ENCODE peak calls at places on chromosomes 7 and 10, in seven cellular contexts. C is cardiac fibroblast; O is GM12865; N is pancreas; F is CD8-positive, alpha-beta T cell; S is neural progenitor cell; H is SK-N-SH. T is an unnamed sample.

GRCh38 chr7:111091623-111092370 is 870 bp downstream of the LRRN3 start:
- DNase-seq in C (no peak), O (no peak), N (no peak), F (no peak), S (peak), H (peak), T (no peak)

GRCh38 chr10:23314835-23315239 is 29.8 kb downstream of the C10orf67 start:
- DNase-seq in C (peak), O (peak), N (no peak), F (no peak), S (peak), H (peak), T (no peak)

GRCh38 chr7:5296015-5296621 is 13.4 kb downstream of the SLC29A4 start:
- DNase-seq in C (no peak), O (no peak), N (no peak), F (no peak), S (peak), H (no peak), T (no peak)

GRCh38 chr10:35546824-35547225 is 58.3 kb upstream of the GJD4 start:
- DNase-seq in C (peak), O (no peak), N (no peak), F (no peak), S (peak), H (no peak), T (no peak)

GRCh38 chr7:157751951-157752673 is 415.3 kb downstream of the DNAJB6 start:
- DNase-seq in C (no peak), O (no peak), N (no peak), F (no peak), S (no peak), H (peak), T (no peak)

GRCh38 chr10:3136763-3137611 is 35.6 kb downstream of the PITRM1 start:
- DNase-seq in C (peak), O (no peak), N (no peak), F (no peak), S (no peak), H (no peak), T (peak)

GRCh38 chr7:128171342-128171918 is 69.6 kb upstream of the LEP start:
- DNase-seq in C (no peak), O (no peak), N (no peak), F (peak), S (no peak), H (no peak), T (no peak)

GRCh38 chr10:125162181-125162906 is 2.0 kb upstream of the CTBP2 start:
- DNase-seq in C (no peak), O (no peak), N (no peak), F (no peak), S (peak), H (peak), T (peak)

GRCh38 chr10:15370212-15370740 is 813 bp downstream of the FAM171A1 start:
- DNase-seq in C (peak), O (peak), N (peak), F (no peak), S (peak), H (peak), T (peak)

GRCh38 chr10:118753331-118753730 is 1.4 kb downstream of the CACUL1 start:
- DNase-seq in C (peak), O (peak), N (no peak), F (no peak), S (no peak), H (no peak), T (no peak)

GRCh38 chr10:103653581-103654020 is 160.1 kb downstream of the NEURL1 start:
- DNase-seq in C (no peak), O (no peak), N (no peak), F (no peak), S (peak), H (no peak), T (peak)

GRCh38 chr7:29642494-29643155 is 79.0 kb downstream of the PRR15 start:
- DNase-seq in C (peak), O (no peak), N (no peak), F (no peak), S (no peak), H (no peak), T (no peak)

GRCh38 chr10:12194752-12195271 is 879 bp downstream of the NUDT5 start:
- DNase-seq in C (peak), O (peak), N (no peak), F (peak), S (peak), H (peak), T (peak)

GRCh38 chr7:341841-342638 is 52.1 kb downstream of the FOXL3 start:
- DNase-seq in C (no peak), O (no peak), N (peak), F (no peak), S (no peak), H (no peak), T (peak)

GRCh38 chr10:101558206-101558605 is 29.9 kb downstream of the POLL start:
- DNase-seq in C (no peak), O (peak), N (no peak), F (no peak), S (no peak), H (no peak), T (no peak)

GRCh38 chr10:122019414-122019975 is 30.5 kb downstream of the TACC2 start:
- DNase-seq in C (no peak), O (no peak), N (peak), F (no peak), S (peak), H (no peak), T (no peak)

GRCh38 chr7:37377231-37377630 is 71.4 kb downstream of the ELMO1 start:
- DNase-seq in C (no peak), O (no peak), N (no peak), F (no peak), S (no peak), H (no peak), T (no peak)

GRCh38 chr10:6734286-6734685 is 154.2 kb upstream of the PRKCQ start:
- DNase-seq in C (no peak), O (no peak), N (no peak), F (no peak), S (no peak), H (no peak), T (no peak)

GRCh38 chr7:122314284-122314683 is 9.7 kb upstream of the FEZF1 start:
- DNase-seq in C (no peak), O (no peak), N (no peak), F (no peak), S (no peak), H (no peak), T (no peak)

GRCh38 chr7:122311719-122312118 is 7.2 kb upstream of the FEZF1 start:
- DNase-seq in C (no peak), O (no peak), N (no peak), F (no peak), S (peak), H (peak), T (no peak)

GRCh38 chr7:122312789-122313188 is 8.2 kb upstream of the FEZF1 start:
- DNase-seq in C (no peak), O (no peak), N (no peak), F (no peak), S (peak), H (no peak), T (no peak)

GRCh38 chr7:122316467-122317394 is 12.2 kb upstream of the FEZF1 start:
- DNase-seq in C (peak), O (no peak), N (no peak), F (no peak), S (peak), H (no peak), T (no peak)

GRCh38 chr7:122315507-122316466 is 11.2 kb upstream of the FEZF1 start:
- DNase-seq in C (no peak), O (no peak), N (no peak), F (no peak), S (peak), H (no peak), T (no peak)
- H3K4me3 ChIP-seq in C (no peak), O (no peak), N (no peak), F (no peak), S (peak), H (no peak), T (no peak)

DNA sequence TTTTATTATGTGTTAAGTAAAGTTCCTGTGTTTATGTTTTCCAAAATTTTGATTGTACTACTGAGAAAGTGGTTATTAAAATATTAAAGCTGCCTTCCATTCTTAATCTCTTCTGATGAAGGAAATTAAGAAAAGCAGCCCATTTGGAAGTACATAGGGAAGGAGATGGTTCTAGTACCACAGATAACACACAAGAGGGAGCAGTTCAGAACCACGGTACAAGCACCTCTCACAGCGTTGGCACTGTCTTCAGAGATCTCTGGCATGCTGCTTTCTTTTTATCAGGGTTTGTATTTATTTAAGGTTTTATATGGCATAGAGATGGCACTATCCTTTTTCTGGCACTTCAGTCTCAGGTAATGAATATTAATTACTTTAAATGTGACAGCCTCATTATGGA is 111.6 kb downstream of the PHTF2 start:
- DNase-seq in C (no peak), O (no peak), N (no peak), F (no peak), S (no peak), H (no peak), T (no peak)
- TF ChIP-seq CTCF in C (peak), O (no peak), N (no peak), F (no peak), S (peak), H (peak), T (no peak)

GRCh38 chr10:4763513-4763912 is 62.5 kb upstream of the AKR1E2 start:
- DNase-seq in C (no peak), O (no peak), N (no peak), F (no peak), S (no peak), H (no peak), T (no peak)
- H3K4me3 ChIP-seq in C (peak), O (no peak), N (no peak), F (no peak), S (no peak), H (peak), T (no peak)

DNA sequence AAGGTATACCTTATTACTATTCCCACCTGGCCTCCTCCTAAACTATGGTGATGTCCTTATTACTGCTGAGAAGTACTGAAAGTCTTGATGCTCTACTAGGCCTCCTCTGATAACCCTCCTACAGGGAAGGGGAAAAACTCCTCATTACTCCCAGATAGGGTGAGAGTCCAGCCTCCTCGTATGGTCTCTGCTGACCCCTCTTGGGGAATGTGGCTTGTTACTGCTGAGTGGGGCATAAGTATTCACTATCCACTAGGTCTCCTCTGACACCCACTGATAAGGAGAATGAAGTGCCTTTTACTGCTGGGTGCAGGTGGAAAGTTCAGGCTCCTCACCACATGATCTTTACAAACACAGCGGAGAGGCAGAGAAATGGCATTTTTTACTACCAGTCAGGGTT is 222.9 kb downstream of the CHRM2 start:
- DNase-seq in C (peak), O (no peak), N (no peak), F (no peak), S (peak), H (peak), T (no peak)
- TF ChIP-seq CTCF in C (peak), O (peak), N (no peak), F (no peak), S (peak), H (peak), T (no peak)

GRCh38 chr7:134504660-134505164 is 22.7 kb upstream of the AKR1B10 start:
- DNase-seq in C (peak), O (no peak), N (no peak), F (no peak), S (no peak), H (no peak), T (no peak)
- H3K4me3 ChIP-seq in C (no peak), O (no peak), N (no peak), F (no peak), S (no peak), H (no peak), T (no peak)

GRCh38 chr7:78134256-78134655 is 335.7 kb downstream of the PHTF2 start:
- DNase-seq in C (peak), O (peak), N (no peak), F (no peak), S (peak), H (peak), T (no peak)
- TF ChIP-seq CTCF in C (peak), O (peak), N (peak), F (no peak), S (peak), H (peak), T (no peak)